ENCODE peak calls at places on chromosomes 3 and 15, in nine cellular contexts. One of them, this sample, is unnamed.

GRCh38 chr15:76340198-76340801 is 3.7 kb downstream of the ISL2 start:
- DNase-seq in endodermal cell: peak; percentile 76
- DNase-seq in HepG2: no peak
- DNase-seq in heart right ventricle: no peak
- DNase-seq in IMR-90: no peak
- DNase-seq in CD4-positive, CD25-positive, alpha-beta regulatory T cell: peak; percentile 43
- DNase-seq in testis: no peak
- DNase-seq in tibial nerve: no peak
- DNase-seq in Peyer's patch: peak; percentile 54
- DNase-seq in this sample: peak; percentile 34

GRCh38 chr15:93331545-93332117 is 242.6 kb upstream of the RGMA start:
- DNase-seq in endodermal cell: peak; percentile 85
- DNase-seq in heart right ventricle: no peak
- DNase-seq in testis: no peak
- DNase-seq in HepG2: no peak
- DNase-seq in tibial nerve: no peak
- DNase-seq in IMR-90: no peak
- DNase-seq in Peyer's patch: no peak
- DNase-seq in CD4-positive, CD25-positive, alpha-beta regulatory T cell: no peak
- DNase-seq in this sample: no peak

GRCh38 chr3:69425249-69425648 is 39.4 kb upstream of the FRMD4B start:
- DNase-seq in HepG2: peak; percentile 14
- DNase-seq in testis: peak; percentile 27
- DNase-seq in IMR-90: peak; percentile 7
- DNase-seq in CD4-positive, CD25-positive, alpha-beta regulatory T cell: peak; percentile 10
- DNase-seq in tibial nerve: peak; percentile 20
- DNase-seq in heart right ventricle: peak; percentile 36
- DNase-seq in Peyer's patch: peak; percentile 47
- DNase-seq in endodermal cell: peak; percentile 71
- DNase-seq in this sample: peak; percentile 8

GRCh38 chr15:53559364-53560253 is 199.9 kb downstream of the WDR72 start:
- DNase-seq in tibial nerve: no peak
- DNase-seq in IMR-90: no peak
- DNase-seq in testis: no peak
- DNase-seq in CD4-positive, CD25-positive, alpha-beta regulatory T cell: no peak
- DNase-seq in endodermal cell: no peak
- DNase-seq in Peyer's patch: no peak
- DNase-seq in HepG2: peak; percentile 75
- DNase-seq in heart right ventricle: no peak
- DNase-seq in this sample: no peak

GRCh38 chr3:29871087-29871486 is 590.2 kb downstream of the RBMS3 start:
- DNase-seq in endodermal cell: no peak
- DNase-seq in heart right ventricle: no peak
- DNase-seq in Peyer's patch: no peak
- DNase-seq in HepG2: no peak
- DNase-seq in IMR-90: no peak
- DNase-seq in testis: no peak
- DNase-seq in CD4-positive, CD25-positive, alpha-beta regulatory T cell: no peak
- DNase-seq in tibial nerve: no peak
- DNase-seq in this sample: no peak

GRCh38 chr3:132007617-132008016 is 27.2 kb downstream of the CPNE4 start:
- DNase-seq in CD4-positive, CD25-positive, alpha-beta regulatory T cell: no peak
- DNase-seq in Peyer's patch: no peak
- DNase-seq in testis: no peak
- DNase-seq in HepG2: no peak
- DNase-seq in tibial nerve: no peak
- DNase-seq in endodermal cell: no peak
- DNase-seq in heart right ventricle: no peak
- DNase-seq in IMR-90: no peak
- DNase-seq in this sample: no peak

GRCh38 chr15:93037341-93038063 is 51.5 kb downstream of the RGMA start:
- DNase-seq in testis: peak; percentile 67
- DNase-seq in Peyer's patch: peak; percentile 46
- DNase-seq in IMR-90: no peak
- DNase-seq in heart right ventricle: peak; percentile 67
- DNase-seq in tibial nerve: peak; percentile 62
- DNase-seq in endodermal cell: peak; percentile 65
- DNase-seq in CD4-positive, CD25-positive, alpha-beta regulatory T cell: no peak
- DNase-seq in HepG2: no peak
- DNase-seq in this sample: no peak

GRCh38 chr3:125357032-125357658 is 18.0 kb downstream of the ZNF148 start:
- DNase-seq in CD4-positive, CD25-positive, alpha-beta regulatory T cell: peak; percentile 56
- DNase-seq in IMR-90: peak; percentile 36
- DNase-seq in heart right ventricle: peak; percentile 48
- DNase-seq in tibial nerve: peak; percentile 25
- DNase-seq in testis: peak; percentile 74
- DNase-seq in endodermal cell: peak; percentile 70
- DNase-seq in Peyer's patch: peak; percentile 61
- DNase-seq in HepG2: peak; percentile 58
- DNase-seq in this sample: peak; percentile 68

GRCh38 chr15:64837502-64837901 is 4.2 kb upstream of the PLEKHO2 start:
- DNase-seq in testis: no peak
- DNase-seq in CD4-positive, CD25-positive, alpha-beta regulatory T cell: peak; percentile 35
- DNase-seq in HepG2: no peak
- DNase-seq in heart right ventricle: no peak
- DNase-seq in tibial nerve: no peak
- DNase-seq in IMR-90: no peak
- DNase-seq in Peyer's patch: no peak
- DNase-seq in endodermal cell: no peak
- DNase-seq in this sample: peak; percentile 59

GRCh38 chr3:58769065-58769464 is 102.5 kb upstream of the FAM3D start:
- DNase-seq in endodermal cell: no peak
- DNase-seq in IMR-90: no peak
- DNase-seq in tibial nerve: no peak
- DNase-seq in heart right ventricle: no peak
- DNase-seq in testis: no peak
- DNase-seq in CD4-positive, CD25-positive, alpha-beta regulatory T cell: no peak
- DNase-seq in Peyer's patch: no peak
- DNase-seq in HepG2: no peak
- DNase-seq in this sample: no peak
- H3K4me1 ChIP-seq in endodermal cell: no peaks in the 10 kb centered on the region
- H3K4me1 ChIP-seq in IMR-90: no peaks in the 10 kb centered on the region
- H3K4me1 ChIP-seq in tibial nerve: no peaks in the 10 kb centered on the region
- H3K4me1 ChIP-seq in heart right ventricle: no peaks in the 10 kb centered on the region
- H3K4me1 ChIP-seq in testis: no peaks in the 10 kb centered on the region
- H3K4me1 ChIP-seq in CD4-positive, CD25-positive, alpha-beta regulatory T cell: no peaks in the 10 kb centered on the region
- H3K4me1 ChIP-seq in Peyer's patch: no peaks in the 10 kb centered on the region
- H3K4me1 ChIP-seq in HepG2: no peaks in the 10 kb centered on the region
- H3K4me1 ChIP-seq in this sample: no peaks in the 10 kb centered on the region

DNA sequence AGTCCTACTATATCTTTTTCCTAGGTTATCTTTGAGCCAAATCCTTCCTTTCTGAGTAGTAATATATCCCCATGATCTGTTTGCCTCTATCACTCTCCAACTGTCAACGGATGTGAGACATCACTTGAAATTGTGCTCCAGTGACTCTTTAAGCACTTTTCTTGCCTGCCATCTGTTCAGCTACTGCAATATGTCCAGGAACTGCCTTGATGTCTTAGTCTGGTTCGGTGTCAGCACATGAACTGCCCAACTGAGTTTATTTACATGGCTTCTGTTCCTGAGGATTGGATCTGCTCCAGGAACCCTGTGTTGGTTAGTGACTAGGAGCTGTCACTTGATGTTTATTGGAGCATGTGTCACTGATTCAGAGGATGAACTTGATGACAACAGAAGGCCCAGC is 116.5 kb downstream of the SLC9A9 start:
- DNase-seq in Peyer's patch: no peak
- DNase-seq in tibial nerve: no peak
- DNase-seq in endodermal cell: no peak
- DNase-seq in heart right ventricle: no peak
- DNase-seq in CD4-positive, CD25-positive, alpha-beta regulatory T cell: no peak
- DNase-seq in HepG2: no peak
- DNase-seq in IMR-90: peak; percentile 0
- DNase-seq in testis: no peak
- DNase-seq in this sample: no peak
- H3K27ac ChIP-seq in Peyer's patch: no peak overlapping the region
- H3K27ac ChIP-seq in tibial nerve: no peak overlapping the region
- H3K27ac ChIP-seq in endodermal cell: no peak overlapping the region
- H3K27ac ChIP-seq in heart right ventricle: no peak overlapping the region
- H3K27ac ChIP-seq in CD4-positive, CD25-positive, alpha-beta regulatory T cell: no peak overlapping the region
- H3K27ac ChIP-seq in HepG2: no peak overlapping the region
- H3K27ac ChIP-seq in IMR-90: no peak overlapping the region
- H3K27ac ChIP-seq in testis: no peak overlapping the region
- H3K27ac ChIP-seq in this sample: no peak overlapping the region

GRCh38 chr3:35663471-35663870 is 24.1 kb downstream of the ARPP21 start:
- DNase-seq in CD4-positive, CD25-positive, alpha-beta regulatory T cell: no peak
- DNase-seq in Peyer's patch: no peak
- DNase-seq in testis: no peak
- DNase-seq in endodermal cell: no peak
- DNase-seq in HepG2: no peak
- DNase-seq in IMR-90: no peak
- DNase-seq in heart right ventricle: peak; percentile 9
- DNase-seq in tibial nerve: no peak
- DNase-seq in this sample: no peak
- H3K4me1 ChIP-seq in CD4-positive, CD25-positive, alpha-beta regulatory T cell: no peaks in the 10 kb centered on the region
- H3K4me1 ChIP-seq in Peyer's patch: no peaks in the 10 kb centered on the region
- H3K4me1 ChIP-seq in testis: no peaks in the 10 kb centered on the region
- H3K4me1 ChIP-seq in endodermal cell: peaks cover 5% of the 10 kb centered on the region
- H3K4me1 ChIP-seq in HepG2: no peaks in the 10 kb centered on the region
- H3K4me1 ChIP-seq in IMR-90: no peaks in the 10 kb centered on the region
- H3K4me1 ChIP-seq in heart right ventricle: peaks cover 9% of the 10 kb centered on the region
- H3K4me1 ChIP-seq in tibial nerve: no peaks in the 10 kb centered on the region
- H3K4me1 ChIP-seq in this sample: no peaks in the 10 kb centered on the region

DNA sequence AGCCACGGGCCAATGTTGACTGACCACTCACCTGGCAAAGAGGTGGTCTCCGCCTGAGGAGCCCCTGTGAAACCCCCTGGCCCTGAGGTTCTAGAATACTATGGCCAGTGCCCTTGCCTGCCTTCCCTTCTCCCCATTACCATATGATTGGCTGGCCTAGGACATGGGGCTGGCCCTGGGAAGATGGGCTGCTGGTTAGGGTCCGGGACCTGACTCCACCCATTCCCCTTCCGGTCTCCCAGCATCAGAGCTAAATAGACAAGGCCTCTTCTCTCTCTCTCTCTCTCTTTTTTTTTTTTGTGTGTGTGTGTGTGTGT is 3.8 kb downstream of the CSK start:
- DNase-seq in testis: no peak
- DNase-seq in CD4-positive, CD25-positive, alpha-beta regulatory T cell: no peak
- DNase-seq in HepG2: no peak
- DNase-seq in heart right ventricle: no peak
- DNase-seq in Peyer's patch: no peak
- DNase-seq in endodermal cell: no peak
- DNase-seq in tibial nerve: no peak
- DNase-seq in IMR-90: no peak
- DNase-seq in this sample: no peak
- H3K27ac ChIP-seq in testis: no peak overlapping the region
- H3K27ac ChIP-seq in CD4-positive, CD25-positive, alpha-beta regulatory T cell: peak overlapping the region; percentile 95
- H3K27ac ChIP-seq in HepG2: no peak overlapping the region
- H3K27ac ChIP-seq in heart right ventricle: peak overlapping the region; percentile 93
- H3K27ac ChIP-seq in Peyer's patch: peak overlapping the region; percentile 85
- H3K27ac ChIP-seq in endodermal cell: no peak overlapping the region
- H3K27ac ChIP-seq in tibial nerve: peak overlapping the region; percentile 88
- H3K27ac ChIP-seq in IMR-90: no peak overlapping the region
- H3K27ac ChIP-seq in this sample: peak overlapping the region; percentile 86

This sample was measured in CD4-positive, alpha-beta memory T cell.